ENCODE peak calls at places on chromosomes 5 and 9, in ten cellular contexts. One of them, this sample, is unnamed.

GRCh38 chr5:108409781-108410180 is 27.9 kb upstream of the FBXL17 start:
- DNase-seq in progenitor cell of endocrine pancreas: no peak
- DNase-seq in HFF-Myc: no peak
- DNase-seq in transverse colon: no peak
- DNase-seq in fibroblast of villous mesenchyme: no peak
- DNase-seq in CD8-positive, alpha-beta T cell: no peak
- DNase-seq in bronchial epithelial cell: no peak
- DNase-seq in HCT116: no peak
- DNase-seq in endothelial cell: no peak
- DNase-seq in MM.1S: no peak
- DNase-seq in this sample: no peak

GRCh38 chr9:107087256-107087655 is 195.8 kb upstream of the RAD23B start:
- DNase-seq in transverse colon: no peak
- DNase-seq in HCT116: no peak
- DNase-seq in bronchial epithelial cell: no peak
- DNase-seq in CD8-positive, alpha-beta T cell: no peak
- DNase-seq in progenitor cell of endocrine pancreas: no peak
- DNase-seq in fibroblast of villous mesenchyme: no peak
- DNase-seq in HFF-Myc: no peak
- DNase-seq in MM.1S: no peak
- DNase-seq in endothelial cell: no peak
- DNase-seq in this sample: no peak

GRCh38 chr5:133396724-133397123 is 215.6 kb downstream of the FSTL4 start:
- DNase-seq in fibroblast of villous mesenchyme: no peak
- DNase-seq in HFF-Myc: no peak
- DNase-seq in CD8-positive, alpha-beta T cell: peak; percentile 25
- DNase-seq in transverse colon: no peak
- DNase-seq in progenitor cell of endocrine pancreas: no peak
- DNase-seq in HCT116: no peak
- DNase-seq in endothelial cell: no peak
- DNase-seq in MM.1S: no peak
- DNase-seq in bronchial epithelial cell: no peak
- DNase-seq in this sample: no peak

GRCh38 chr9:130866474-130866965 is 30.1 kb downstream of the QRFP start:
- DNase-seq in CD8-positive, alpha-beta T cell: peak; percentile 58
- DNase-seq in bronchial epithelial cell: peak; percentile 88
- DNase-seq in fibroblast of villous mesenchyme: peak; percentile 89
- DNase-seq in progenitor cell of endocrine pancreas: peak; percentile 71
- DNase-seq in transverse colon: peak; percentile 86
- DNase-seq in MM.1S: peak; percentile 42
- DNase-seq in HFF-Myc: no peak
- DNase-seq in HCT116: peak; percentile 92
- DNase-seq in endothelial cell: peak; percentile 85
- DNase-seq in this sample: peak; percentile 64

GRCh38 chr9:36873247-36873875 is 160.7 kb downstream of the PAX5 start:
- DNase-seq in transverse colon: peak; percentile 81
- DNase-seq in MM.1S: peak; percentile 71
- DNase-seq in HFF-Myc: peak; percentile 19
- DNase-seq in CD8-positive, alpha-beta T cell: peak; percentile 83
- DNase-seq in endothelial cell: peak; percentile 70
- DNase-seq in HCT116: peak; percentile 43
- DNase-seq in progenitor cell of endocrine pancreas: peak; percentile 66
- DNase-seq in fibroblast of villous mesenchyme: peak; percentile 57
- DNase-seq in bronchial epithelial cell: peak; percentile 58
- DNase-seq in this sample: peak; percentile 51

GRCh38 chr9:87585456-87585855 is 87.8 kb downstream of the DAPK1 start:
- DNase-seq in bronchial epithelial cell: no peak
- DNase-seq in HCT116: no peak
- DNase-seq in CD8-positive, alpha-beta T cell: no peak
- DNase-seq in fibroblast of villous mesenchyme: no peak
- DNase-seq in HFF-Myc: no peak
- DNase-seq in endothelial cell: no peak
- DNase-seq in MM.1S: no peak
- DNase-seq in progenitor cell of endocrine pancreas: no peak
- DNase-seq in transverse colon: no peak
- DNase-seq in this sample: no peak

GRCh38 chr9:110015759-110016158 is 192.2 kb downstream of the C9orf152 start:
- DNase-seq in HFF-Myc: peak; percentile 78
- DNase-seq in progenitor cell of endocrine pancreas: no peak
- DNase-seq in CD8-positive, alpha-beta T cell: no peak
- DNase-seq in fibroblast of villous mesenchyme: peak; percentile 41
- DNase-seq in bronchial epithelial cell: peak; percentile 99
- DNase-seq in HCT116: peak; percentile 79
- DNase-seq in MM.1S: no peak
- DNase-seq in transverse colon: no peak
- DNase-seq in endothelial cell: no peak
- DNase-seq in this sample: no peak

GRCh38 chr5:136020383-136021015 is 8.3 kb upstream of the TGFBI start:
- DNase-seq in CD8-positive, alpha-beta T cell: no peak
- DNase-seq in HCT116: peak; percentile 54
- DNase-seq in bronchial epithelial cell: peak; percentile 99
- DNase-seq in endothelial cell: no peak
- DNase-seq in progenitor cell of endocrine pancreas: no peak
- DNase-seq in HFF-Myc: peak; percentile 96
- DNase-seq in MM.1S: no peak
- DNase-seq in fibroblast of villous mesenchyme: peak; percentile 99
- DNase-seq in transverse colon: peak; percentile 14
- DNase-seq in this sample: peak; percentile 88

GRCh38 chr5:33148076-33148501 is 292.7 kb upstream of the TARS1 start:
- DNase-seq in fibroblast of villous mesenchyme: peak; percentile 76
- DNase-seq in progenitor cell of endocrine pancreas: no peak
- DNase-seq in bronchial epithelial cell: peak; percentile 86
- DNase-seq in HFF-Myc: peak; percentile 73
- DNase-seq in HCT116: no peak
- DNase-seq in transverse colon: no peak
- DNase-seq in CD8-positive, alpha-beta T cell: no peak
- DNase-seq in MM.1S: no peak
- DNase-seq in endothelial cell: no peak
- DNase-seq in this sample: no peak

GRCh38 chr9:99807276-99807852 is 14.3 kb upstream of the NR4A3 start:
- DNase-seq in HFF-Myc: no peak
- DNase-seq in CD8-positive, alpha-beta T cell: peak; percentile 75
- DNase-seq in transverse colon: peak; percentile 63
- DNase-seq in progenitor cell of endocrine pancreas: no peak
- DNase-seq in bronchial epithelial cell: peak; percentile 60
- DNase-seq in HCT116: no peak
- DNase-seq in MM.1S: peak; percentile 53
- DNase-seq in fibroblast of villous mesenchyme: peak; percentile 73
- DNase-seq in endothelial cell: peak; percentile 68
- DNase-seq in this sample: peak; percentile 56

GRCh38 chr9:69816775-69817174 is 3.8 kb upstream of the CFAP95 start:
- DNase-seq in MM.1S: no peak
- DNase-seq in bronchial epithelial cell: peak; percentile 41
- DNase-seq in endothelial cell: no peak
- DNase-seq in transverse colon: no peak
- DNase-seq in HFF-Myc: no peak
- DNase-seq in progenitor cell of endocrine pancreas: no peak
- DNase-seq in fibroblast of villous mesenchyme: no peak
- DNase-seq in CD8-positive, alpha-beta T cell: no peak
- DNase-seq in HCT116: no peak
- DNase-seq in this sample: no peak

GRCh38 chr9:105859428-105860091 is 165.2 kb downstream of the TMEM38B start:
- DNase-seq in HFF-Myc: no peak
- DNase-seq in progenitor cell of endocrine pancreas: no peak
- DNase-seq in MM.1S: no peak
- DNase-seq in transverse colon: no peak
- DNase-seq in CD8-positive, alpha-beta T cell: no peak
- DNase-seq in fibroblast of villous mesenchyme: no peak
- DNase-seq in HCT116: no peak
- DNase-seq in bronchial epithelial cell: no peak
- DNase-seq in endothelial cell: no peak
- DNase-seq in this sample: no peak
- TF ChIP-seq CTCF in HFF-Myc: no peak
- TF ChIP-seq CTCF in progenitor cell of endocrine pancreas: no peak
- TF ChIP-seq CTCF in MM.1S: no peak
- TF ChIP-seq CTCF in transverse colon: no peak
- TF ChIP-seq CTCF in CD8-positive, alpha-beta T cell: peak; percentile 72
- TF ChIP-seq CTCF in fibroblast of villous mesenchyme: no peak
- TF ChIP-seq CTCF in HCT116: no peak
- TF ChIP-seq CTCF in bronchial epithelial cell: no peak
- TF ChIP-seq CTCF in endothelial cell: no peak
- TF ChIP-seq CTCF in this sample: peak; percentile 29

DNA sequence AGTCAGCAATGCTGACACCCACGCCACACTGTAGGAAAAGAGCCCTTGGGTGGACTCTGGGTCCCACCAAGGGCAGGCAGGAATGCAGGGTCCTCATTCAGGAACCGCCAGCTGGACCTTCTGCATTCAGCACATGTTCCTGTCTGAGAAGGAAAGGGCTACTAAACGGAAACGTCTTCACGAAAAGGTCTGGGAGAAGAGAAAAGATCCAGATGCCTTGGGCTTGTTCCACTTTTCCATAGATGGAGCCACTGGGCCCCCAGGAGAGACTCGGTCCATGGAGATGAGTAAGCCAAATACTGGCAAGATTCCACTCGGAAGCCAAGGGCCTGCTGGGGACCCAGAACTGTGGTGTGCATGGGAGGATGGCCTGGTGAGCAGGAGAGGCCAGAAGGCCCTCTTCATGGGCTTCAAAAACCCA is 38.4 kb downstream of the LHFPL2 start:
- DNase-seq in endothelial cell: no peak
- DNase-seq in transverse colon: peak; percentile 34
- DNase-seq in fibroblast of villous mesenchyme: peak; percentile 83
- DNase-seq in HFF-Myc: no peak
- DNase-seq in CD8-positive, alpha-beta T cell: no peak
- DNase-seq in progenitor cell of endocrine pancreas: no peak
- DNase-seq in bronchial epithelial cell: no peak
- DNase-seq in MM.1S: no peak
- DNase-seq in HCT116: no peak
- DNase-seq in this sample: no peak
- TF ChIP-seq CTCF in endothelial cell: no peak
- TF ChIP-seq CTCF in transverse colon: no peak
- TF ChIP-seq CTCF in fibroblast of villous mesenchyme: peak; percentile 8
- TF ChIP-seq CTCF in HFF-Myc: peak; percentile 13
- TF ChIP-seq CTCF in CD8-positive, alpha-beta T cell: no peak
- TF ChIP-seq CTCF in progenitor cell of endocrine pancreas: no peak
- TF ChIP-seq CTCF in bronchial epithelial cell: no peak
- TF ChIP-seq CTCF in MM.1S: no peak
- TF ChIP-seq CTCF in HCT116: no peak
- TF ChIP-seq CTCF in this sample: no peak

GRCh38 chr5:139294372-139295165 is 1.0 kb downstream of the MATR3 start:
- DNase-seq in HFF-Myc: no peak
- DNase-seq in endothelial cell: peak; percentile 79
- DNase-seq in fibroblast of villous mesenchyme: peak; percentile 88
- DNase-seq in bronchial epithelial cell: peak; percentile 46
- DNase-seq in transverse colon: peak; percentile 78
- DNase-seq in progenitor cell of endocrine pancreas: peak; percentile 73
- DNase-seq in HCT116: peak; percentile 65
- DNase-seq in MM.1S: peak; percentile 64
- DNase-seq in CD8-positive, alpha-beta T cell: peak; percentile 70
- DNase-seq in this sample: peak; percentile 49
- TF ChIP-seq CTCF in HFF-Myc: peak; percentile 32
- TF ChIP-seq CTCF in endothelial cell: no peak
- TF ChIP-seq CTCF in fibroblast of villous mesenchyme: peak; percentile 38
- TF ChIP-seq CTCF in bronchial epithelial cell: peak; percentile 40
- TF ChIP-seq CTCF in transverse colon: no peak
- TF ChIP-seq CTCF in progenitor cell of endocrine pancreas: peak; percentile 40
- TF ChIP-seq CTCF in HCT116: peak; percentile 40
- TF ChIP-seq CTCF in MM.1S: peak; percentile 31
- TF ChIP-seq CTCF in CD8-positive, alpha-beta T cell: no peak
- TF ChIP-seq CTCF in this sample: no peak

DNA sequence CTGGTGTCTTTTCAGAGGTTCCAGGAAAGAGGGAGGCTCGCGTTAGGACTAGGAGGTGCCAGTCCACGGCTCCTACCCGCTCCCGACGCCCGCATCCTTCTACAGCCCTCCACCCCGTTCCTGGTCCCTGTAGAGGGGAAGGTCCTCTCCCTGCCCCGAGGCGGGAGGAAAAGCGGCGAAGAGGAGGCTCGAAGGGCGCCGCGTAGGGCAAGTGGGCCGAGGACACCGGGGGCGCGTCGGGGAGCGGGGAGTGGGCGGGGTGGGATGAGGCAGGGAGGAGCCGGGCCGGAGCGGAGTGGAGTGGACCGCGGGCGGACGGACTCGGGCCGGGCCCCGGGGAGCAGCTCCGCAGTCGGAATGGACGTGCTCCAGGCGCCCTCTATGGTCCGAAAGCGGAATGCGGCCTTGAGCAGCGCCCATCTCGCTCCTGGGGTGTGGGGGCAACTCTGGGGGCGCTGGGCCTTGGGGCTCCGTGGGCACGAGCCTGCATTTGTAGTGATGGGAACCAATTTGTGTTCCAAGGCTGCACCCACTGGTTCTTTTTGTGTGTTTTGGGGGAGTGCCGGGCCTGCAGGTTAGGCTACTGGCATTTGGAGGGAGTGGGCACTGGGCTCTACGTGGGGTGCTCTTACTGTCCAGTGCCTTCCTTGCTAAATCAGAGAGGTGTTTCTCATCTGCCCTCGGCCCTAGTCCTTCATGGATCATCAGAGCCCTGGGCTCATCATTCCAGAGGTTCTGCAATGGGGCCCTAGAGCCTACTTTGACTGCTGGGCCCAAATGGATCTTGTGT is 7.3 kb downstream of the IRX1 start:
- DNase-seq in HCT116: no peak
- DNase-seq in CD8-positive, alpha-beta T cell: no peak
- DNase-seq in progenitor cell of endocrine pancreas: peak; percentile 57
- DNase-seq in MM.1S: no peak
- DNase-seq in HFF-Myc: no peak
- DNase-seq in bronchial epithelial cell: no peak
- DNase-seq in transverse colon: no peak
- DNase-seq in endothelial cell: peak; percentile 53
- DNase-seq in fibroblast of villous mesenchyme: no peak
- DNase-seq in this sample: no peak
- TF ChIP-seq CTCF in HCT116: no peak
- TF ChIP-seq CTCF in CD8-positive, alpha-beta T cell: no peak
- TF ChIP-seq CTCF in progenitor cell of endocrine pancreas: peak; percentile 79
- TF ChIP-seq CTCF in MM.1S: no peak
- TF ChIP-seq CTCF in HFF-Myc: peak; percentile 31
- TF ChIP-seq CTCF in bronchial epithelial cell: peak; percentile 11
- TF ChIP-seq CTCF in transverse colon: peak; percentile 12
- TF ChIP-seq CTCF in endothelial cell: peak; percentile 36
- TF ChIP-seq CTCF in fibroblast of villous mesenchyme: peak; percentile 29
- TF ChIP-seq CTCF in this sample: no peak

DNA sequence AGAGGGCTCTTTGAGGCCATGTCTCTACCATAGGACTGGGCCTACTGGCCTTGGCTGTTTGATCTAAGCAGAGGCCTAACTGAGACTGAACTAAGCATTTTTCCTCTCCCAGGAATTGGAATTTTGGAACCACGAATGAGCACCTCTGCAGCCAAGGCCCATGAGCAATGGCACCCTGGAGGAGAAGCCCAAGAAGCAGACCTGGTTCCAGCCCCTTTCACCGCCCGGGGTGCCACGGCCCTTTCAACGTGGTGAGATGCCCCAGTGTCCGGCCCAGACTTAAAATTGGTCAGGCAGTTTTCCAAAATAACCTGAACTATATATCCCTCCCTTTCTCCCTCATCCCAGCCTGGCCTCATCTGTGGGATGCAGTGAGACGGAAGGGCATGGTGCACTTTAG is 43.5 kb downstream of the B4GALT1 start:
- DNase-seq in HFF-Myc: no peak
- DNase-seq in bronchial epithelial cell: no peak
- DNase-seq in CD8-positive, alpha-beta T cell: no peak
- DNase-seq in progenitor cell of endocrine pancreas: no peak
- DNase-seq in fibroblast of villous mesenchyme: no peak
- DNase-seq in HCT116: no peak
- DNase-seq in transverse colon: no peak
- DNase-seq in endothelial cell: no peak
- DNase-seq in MM.1S: no peak
- DNase-seq in this sample: no peak
- TF ChIP-seq CTCF in HFF-Myc: no peak
- TF ChIP-seq CTCF in bronchial epithelial cell: no peak
- TF ChIP-seq CTCF in CD8-positive, alpha-beta T cell: no peak
- TF ChIP-seq CTCF in progenitor cell of endocrine pancreas: no peak
- TF ChIP-seq CTCF in fibroblast of villous mesenchyme: no peak
- TF ChIP-seq CTCF in HCT116: no peak
- TF ChIP-seq CTCF in transverse colon: no peak
- TF ChIP-seq CTCF in endothelial cell: no peak
- TF ChIP-seq CTCF in MM.1S: no peak
- TF ChIP-seq CTCF in this sample: no peak

This sample was measured in CD14-positive monocyte.